ENCODE peak calls at places on chromosomes 13 and 19, in six cellular contexts. One of them, this sample, is unnamed. For H3K79me1, the result is how much of the 10 kb centered on the place peaks cover.

GRCh38 chr13:33636955-33637670 is 180.8 kb upstream of the RFC3 start:
- DNase-seq in neuronal stem cell: no peak
- DNase-seq in mesenchymal stem cell: no peak
- DNase-seq in H9: no peak
- DNase-seq in trophoblast cell: peak
- DNase-seq in H1: no peak
- DNase-seq in this sample: peak

GRCh38 chr13:34129422-34129821 is 311.5 kb downstream of the RFC3 start:
- DNase-seq in H9: no peak
- DNase-seq in mesenchymal stem cell: no peak
- DNase-seq in trophoblast cell: no peak
- DNase-seq in H1: no peak
- DNase-seq in neuronal stem cell: no peak
- DNase-seq in this sample: no peak

GRCh38 chr13:73340069-73340468 is 281.3 kb downstream of the KLF5 start:
- DNase-seq in mesenchymal stem cell: no peak
- DNase-seq in H1: no peak
- DNase-seq in neuronal stem cell: no peak
- DNase-seq in H9: no peak
- DNase-seq in trophoblast cell: peak
- DNase-seq in this sample: no peak

GRCh38 chr19:38400361-38400760 is 2.5 kb upstream of the FAM98C start:
- DNase-seq in neuronal stem cell: no peak
- DNase-seq in H9: no peak
- DNase-seq in H1: no peak
- DNase-seq in trophoblast cell: peak
- DNase-seq in mesenchymal stem cell: peak
- DNase-seq in this sample: no peak

GRCh38 chr13:87274209-87274819 is 396.9 kb upstream of the SLITRK5 start:
- DNase-seq in trophoblast cell: peak
- DNase-seq in neuronal stem cell: peak
- DNase-seq in H9: peak
- DNase-seq in mesenchymal stem cell: peak
- DNase-seq in H1: peak
- DNase-seq in this sample: peak

GRCh38 chr19:53774011-53774410 is 50.1 kb downstream of the NLRP12 start:
- DNase-seq in trophoblast cell: no peak
- DNase-seq in H9: no peak
- DNase-seq in H1: no peak
- DNase-seq in neuronal stem cell: no peak
- DNase-seq in mesenchymal stem cell: no peak
- DNase-seq in this sample: no peak

GRCh38 chr13:25840931-25841330 is 210.9 kb downstream of the SHISA2 start:
- DNase-seq in mesenchymal stem cell: no peak
- DNase-seq in H9: no peak
- DNase-seq in trophoblast cell: no peak
- DNase-seq in neuronal stem cell: no peak
- DNase-seq in H1: no peak
- DNase-seq in this sample: no peak

GRCh38 chr13:82850644-82851043 is 1031.6 kb downstream of the SLITRK1 start:
- DNase-seq in neuronal stem cell: no peak
- DNase-seq in trophoblast cell: no peak
- DNase-seq in H1: no peak
- DNase-seq in H9: no peak
- DNase-seq in mesenchymal stem cell: no peak
- DNase-seq in this sample: no peak

GRCh38 chr19:56377105-56377924 is 16.0 kb downstream of the ZNF582 start:
- DNase-seq in trophoblast cell: peak
- DNase-seq in mesenchymal stem cell: no peak
- DNase-seq in neuronal stem cell: no peak
- DNase-seq in H9: no peak
- DNase-seq in H1: no peak
- DNase-seq in this sample: no peak

GRCh38 chr19:2043269-2043641 is 7.8 kb downstream of the MKNK2 start:
- DNase-seq in H9: no peak
- DNase-seq in neuronal stem cell: no peak
- DNase-seq in trophoblast cell: no peak
- DNase-seq in mesenchymal stem cell: no peak
- DNase-seq in H1: peak
- DNase-seq in this sample: no peak

GRCh38 chr13:110953416-110953815 is 38.5 kb upstream of the ANKRD10 start:
- DNase-seq in mesenchymal stem cell: no peak
- DNase-seq in H9: no peak
- DNase-seq in neuronal stem cell: no peak
- DNase-seq in H1: peak
- DNase-seq in trophoblast cell: no peak
- DNase-seq in this sample: no peak

GRCh38 chr19:10768369-10768768 is 50.5 kb downstream of the DNM2 start:
- DNase-seq in trophoblast cell: no peak
- DNase-seq in H9: no peak
- DNase-seq in H1: no peak
- DNase-seq in mesenchymal stem cell: no peak
- DNase-seq in neuronal stem cell: no peak
- DNase-seq in this sample: no peak

GRCh38 chr19:10766681-10767201 is 48.9 kb downstream of the DNM2 start:
- DNase-seq in neuronal stem cell: no peak
- DNase-seq in mesenchymal stem cell: no peak
- DNase-seq in H1: no peak
- DNase-seq in H9: no peak
- DNase-seq in trophoblast cell: no peak
- DNase-seq in this sample: peak

GRCh38 chr19:10766049-10766623 is 48.3 kb downstream of the DNM2 start:
- DNase-seq in trophoblast cell: no peak
- DNase-seq in H1: no peak
- DNase-seq in H9: no peak
- DNase-seq in neuronal stem cell: no peak
- DNase-seq in mesenchymal stem cell: no peak
- DNase-seq in this sample: no peak

GRCh38 chr19:10768936-10769335 is 51.1 kb downstream of the DNM2 start:
- DNase-seq in neuronal stem cell: no peak
- DNase-seq in mesenchymal stem cell: no peak
- DNase-seq in H1: no peak
- DNase-seq in trophoblast cell: no peak
- DNase-seq in H9: no peak
- DNase-seq in this sample: no peak

DNA sequence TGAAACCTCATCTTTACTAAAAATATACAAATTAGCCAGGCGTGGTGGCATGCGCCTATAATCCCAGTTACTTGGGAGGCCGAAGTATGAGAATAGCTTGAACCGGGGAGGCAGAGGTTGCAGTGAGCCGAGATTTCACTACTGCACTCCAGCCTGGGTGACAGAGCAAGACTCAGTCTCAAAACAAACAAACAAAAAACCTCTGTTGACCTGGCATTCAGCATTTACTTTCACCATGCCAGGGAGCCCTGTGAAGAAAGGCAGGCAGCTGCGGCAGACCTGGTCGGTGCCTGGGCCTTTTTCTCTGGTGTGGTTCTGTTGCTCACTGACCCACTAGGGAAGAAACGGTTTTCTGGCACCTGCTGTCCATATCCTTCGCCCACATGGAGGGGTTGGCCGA is 49.8 kb downstream of the DNM2 start:
- DNase-seq in H9: no peak
- DNase-seq in H1: no peak
- DNase-seq in neuronal stem cell: no peak
- DNase-seq in trophoblast cell: no peak
- DNase-seq in mesenchymal stem cell: no peak
- DNase-seq in this sample: no peak
- H4K91ac ChIP-seq in H9: no peak
- H4K91ac ChIP-seq in H1: no peak
- H4K91ac ChIP-seq in neuronal stem cell: no peak
- H4K91ac ChIP-seq in trophoblast cell: no peak
- H4K91ac ChIP-seq in mesenchymal stem cell: no peak
- H4K91ac ChIP-seq in this sample: no peak

GRCh38 chr19:18416778-18417249 is 2.4 kb upstream of the SSBP4 start:
- DNase-seq in H1: peak
- DNase-seq in H9: peak
- DNase-seq in mesenchymal stem cell: peak
- DNase-seq in neuronal stem cell: peak
- DNase-seq in trophoblast cell: peak
- DNase-seq in this sample: peak
- H2BK120ac ChIP-seq in H1: no peak
- H2BK120ac ChIP-seq in H9: peak
- H2BK120ac ChIP-seq in mesenchymal stem cell: peak
- H2BK120ac ChIP-seq in neuronal stem cell: peak
- H2BK120ac ChIP-seq in trophoblast cell: peak
- H2BK120ac ChIP-seq in this sample: peak

GRCh38 chr19:57623091-57623490 is 9.0 kb downstream of the ZNF134 start:
- DNase-seq in neuronal stem cell: no peak
- DNase-seq in H9: no peak
- DNase-seq in trophoblast cell: no peak
- DNase-seq in H1: no peak
- DNase-seq in mesenchymal stem cell: no peak
- DNase-seq in this sample: no peak

GRCh38 chr19:57615346-57615745 is 1.3 kb downstream of the ZNF134 start:
- DNase-seq in trophoblast cell: no peak
- DNase-seq in H1: no peak
- DNase-seq in H9: no peak
- DNase-seq in mesenchymal stem cell: no peak
- DNase-seq in neuronal stem cell: no peak
- DNase-seq in this sample: no peak

DNA sequence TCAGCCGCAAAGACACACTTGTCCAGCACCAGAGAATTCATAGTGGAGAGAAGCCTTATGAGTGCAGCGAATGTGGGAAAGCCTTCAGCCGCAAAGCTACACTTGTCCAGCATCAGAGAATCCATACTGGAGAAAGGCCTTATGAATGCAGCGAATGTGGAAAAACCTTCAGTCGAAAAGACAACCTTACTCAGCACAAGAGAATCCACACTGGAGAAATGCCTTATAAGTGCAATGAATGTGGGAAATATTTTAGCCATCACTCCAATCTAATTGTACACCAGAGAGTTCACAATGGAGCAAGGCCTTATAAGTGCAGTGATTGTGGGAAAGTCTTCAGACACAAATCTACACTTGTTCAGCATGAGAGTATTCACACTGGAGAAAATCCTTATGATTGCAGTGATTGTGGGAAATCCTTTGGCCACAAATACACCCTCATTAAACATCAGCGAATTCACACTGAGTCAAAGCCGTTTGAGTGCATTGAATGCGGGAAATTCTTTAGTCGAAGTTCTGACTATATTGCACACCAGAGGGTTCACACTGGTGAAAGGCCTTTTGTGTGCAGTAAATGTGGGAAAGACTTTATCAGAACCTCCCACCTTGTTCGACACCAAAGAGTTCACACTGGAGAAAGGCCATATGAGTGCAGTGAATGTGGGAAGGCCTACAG is 6.8 kb downstream of the ZNF134 start:
- DNase-seq in mesenchymal stem cell: no peak
- DNase-seq in neuronal stem cell: no peak
- DNase-seq in H9: no peak
- DNase-seq in trophoblast cell: no peak
- DNase-seq in H1: no peak
- DNase-seq in this sample: peak
- H3K79me1 ChIP-seq in mesenchymal stem cell: half or more
- H3K79me1 ChIP-seq in neuronal stem cell: under half
- H3K79me1 ChIP-seq in H9: under half
- H3K79me1 ChIP-seq in trophoblast cell: under half
- H3K79me1 ChIP-seq in H1: under half
- H3K79me1 ChIP-seq in this sample: half or more

GRCh38 chr13:43132228-43132627 is 108.8 kb downstream of the DNAJC15 start:
- DNase-seq in H1: no peak
- DNase-seq in neuronal stem cell: peak
- DNase-seq in trophoblast cell: peak
- DNase-seq in mesenchymal stem cell: peak
- DNase-seq in H9: peak
- DNase-seq in this sample: peak

GRCh38 chr13:43136940-43137574 is 113.7 kb downstream of the DNAJC15 start:
- DNase-seq in neuronal stem cell: no peak
- DNase-seq in trophoblast cell: no peak
- DNase-seq in mesenchymal stem cell: no peak
- DNase-seq in H9: no peak
- DNase-seq in H1: no peak
- DNase-seq in this sample: no peak

GRCh38 chr13:43134896-43135295 is 111.5 kb downstream of the DNAJC15 start:
- DNase-seq in trophoblast cell: no peak
- DNase-seq in neuronal stem cell: no peak
- DNase-seq in H9: no peak
- DNase-seq in H1: no peak
- DNase-seq in mesenchymal stem cell: no peak
- DNase-seq in this sample: no peak

GRCh38 chr13:43132911-43133310 is 109.5 kb downstream of the DNAJC15 start:
- DNase-seq in mesenchymal stem cell: no peak
- DNase-seq in neuronal stem cell: no peak
- DNase-seq in H9: no peak
- DNase-seq in trophoblast cell: no peak
- DNase-seq in H1: no peak
- DNase-seq in this sample: no peak

DNA sequence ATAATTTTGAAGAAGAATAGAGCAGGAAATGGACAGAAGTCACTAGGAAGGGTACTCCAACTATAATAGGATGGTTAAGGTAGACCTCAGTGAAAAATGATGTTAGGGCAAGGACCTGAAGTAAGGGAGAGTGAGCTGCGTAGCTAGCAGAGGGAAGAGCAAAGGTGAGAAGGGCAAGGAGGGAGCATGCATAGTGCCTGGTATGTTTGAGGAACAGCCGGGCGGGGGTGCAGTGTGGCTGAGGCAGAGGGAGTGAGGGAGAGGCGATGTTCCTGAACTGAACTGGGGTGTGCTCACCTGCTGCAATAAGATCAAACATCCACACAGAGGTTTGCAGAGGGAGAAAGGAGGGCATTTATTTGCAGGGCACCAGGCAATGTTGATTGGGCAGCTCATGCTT is 110.4 kb downstream of the DNAJC15 start:
- DNase-seq in neuronal stem cell: no peak
- DNase-seq in H1: no peak
- DNase-seq in trophoblast cell: no peak
- DNase-seq in H9: no peak
- DNase-seq in mesenchymal stem cell: no peak
- DNase-seq in this sample: no peak
- H4K91ac ChIP-seq in neuronal stem cell: no peak
- H4K91ac ChIP-seq in H1: no peak
- H4K91ac ChIP-seq in trophoblast cell: no peak
- H4K91ac ChIP-seq in H9: no peak
- H4K91ac ChIP-seq in mesenchymal stem cell: no peak
- H4K91ac ChIP-seq in this sample: no peak

This sample was measured in IMR-90.